ENCODE peak calls at places on chromosomes 6 and 20, in five cellular contexts. Q is NCI-H2029; F is NCI-H69; W is stimulated activated CD4-positive, alpha-beta T cell treated with anti-CD3 and anti-CD28 coated beads, Interleukin-1b, Interleukin-23, amount 100 ng/mL, for 1 hour; Z is NCI-H748 treated with DMSO at 0.1 percent for 48 hours. M is an unnamed sample.
A peak's percentile ranks its signal among the peaks of the same experiment; 100 is the strongest.

GRCh38 chr6:44486002-44486421 is 98.5 kb downstream of the CDC5L start:
- DNase-seq in Q (no peak), F (no peak), W (no peak), Z (no peak), M (no peak)

GRCh38 chr6:64477311-64477850 is 841.8 kb downstream of the PHF3 start:
- DNase-seq in Q (no peak), F (no peak), W (no peak), Z (no peak), M (no peak)

GRCh38 chr6:21608610-21609009 is 15.1 kb downstream of the SOX4 start:
- DNase-seq in Q (no peak), F (no peak), W (no peak), Z (no peak), M (no peak)

GRCh38 chr20:24782801-24783630 is 166.1 kb upstream of the CST7 start:
- DNase-seq in Q (no peak), F (peak; percentile 47), W (no peak), Z (no peak), M (no peak)

GRCh38 chr6:15090745-15091384 is 155.0 kb upstream of the JARID2 start:
- DNase-seq in Q (no peak), F (peak; percentile 14), W (no peak), Z (no peak), M (no peak)

GRCh38 chr6:82097676-82098075 is 149.9 kb downstream of the IBTK start:
- DNase-seq in Q (no peak), F (peak; percentile 41), W (no peak), Z (peak; percentile 57), M (no peak)

GRCh38 chr6:111865909-111866546 is 7.2 kb downstream of the FYN start:
- DNase-seq in Q (no peak), F (no peak), W (no peak), Z (no peak), M (no peak)

GRCh38 chr6:56902551-56903464 is 52.1 kb upstream of the BEND6 start:
- DNase-seq in Q (no peak), F (peak; percentile 54), W (no peak), Z (peak; percentile 3), M (no peak)

GRCh38 chr20:47353697-47354387 is 2.7 kb downstream of the ZMYND8 start:
- DNase-seq in Q (no peak), F (peak; percentile 69), W (no peak), Z (peak; percentile 6), M (no peak)

GRCh38 chr6:156057869-156058268 is 602.2 kb upstream of the NOX3 start:
- DNase-seq in Q (no peak), F (peak; percentile 50), W (no peak), Z (no peak), M (no peak)

GRCh38 chr6:109690373-109690739 is 646 bp downstream of the AK9 start:
- DNase-seq in Q (peak; percentile 72), F (peak; percentile 85), W (peak; percentile 45), Z (peak; percentile 76), M (peak; percentile 73)

GRCh38 chr20:6908673-6909072 is 141.2 kb downstream of the BMP2 start:
- DNase-seq in Q (no peak), F (no peak), W (no peak), Z (no peak), M (no peak)

GRCh38 chr6:134911532-134911931 is 38.4 kb downstream of the ALDH8A1 start:
- DNase-seq in Q (no peak), F (peak; percentile 27), W (no peak), Z (no peak), M (no peak)

GRCh38 chr6:138101946-138102731 is 5.1 kb downstream of the PERP start:
- DNase-seq in Q (no peak), F (no peak), W (no peak), Z (no peak), M (no peak)

GRCh38 chr20:33475381-33476160 is 14.3 kb upstream of the CBFA2T2 start:
- DNase-seq in Q (peak; percentile 26), F (peak; percentile 97), W (no peak), Z (peak; percentile 55), M (no peak)